ENCODE peak calls at places on chromosomes 1 and 21, in seven cellular contexts. Z, E, Y, Q, J, F and T are unnamed samples. For H3K9me3, the result is how much of the 10 kb centered on the place peaks cover.

GRCh38 chr21:34807146-34807880 is 138.5 kb downstream of the CLIC6 start:
- DNase-seq in Z (no peak), E (peak), Y (no peak), Q (no peak), J (peak), F (no peak), T (no peak)

GRCh38 chr1:53454019-53454418 is 5.2 kb upstream of the DMRTB1 start:
- DNase-seq in Z (no peak), E (peak), Y (no peak), Q (no peak), J (no peak), F (no peak), T (no peak)

GRCh38 chr1:61270761-61271411 is 188.5 kb downstream of the NFIA start:
- DNase-seq in Z (no peak), E (no peak), Y (no peak), Q (no peak), J (no peak), F (no peak), T (no peak)

GRCh38 chr1:64212023-64212422 is 8.6 kb downstream of the UBE2U start:
- DNase-seq in Z (no peak), E (no peak), Y (no peak), Q (no peak), J (no peak), F (no peak), T (no peak)

GRCh38 chr1:39733161-39733560 is 5.5 kb upstream of the PPIE start:
- DNase-seq in Z (no peak), E (no peak), Y (no peak), Q (peak), J (no peak), F (no peak), T (no peak)

GRCh38 chr1:52633291-52633754 is 355 bp downstream of the SHISAL2A start:
- DNase-seq in Z (no peak), E (peak), Y (no peak), Q (no peak), J (no peak), F (no peak), T (peak)

GRCh38 chr1:59788825-59789224 is 25.9 kb upstream of the HOOK1 start:
- DNase-seq in Z (no peak), E (no peak), Y (no peak), Q (no peak), J (no peak), F (no peak), T (no peak)

GRCh38 chr1:106620521-106620954 is 435.9 kb upstream of the PRMT6 start:
- DNase-seq in Z (no peak), E (peak), Y (no peak), Q (no peak), J (no peak), F (no peak), T (no peak)

GRCh38 chr1:24316659-24317058 is 2.5 kb upstream of the GRHL3 start:
- DNase-seq in Z (no peak), E (no peak), Y (no peak), Q (no peak), J (no peak), F (no peak), T (no peak)

GRCh38 chr21:40714516-40714915 is 132.4 kb downstream of the DSCAM start:
- DNase-seq in Z (no peak), E (no peak), Y (no peak), Q (no peak), J (no peak), F (no peak), T (no peak)

GRCh38 chr1:209485167-209485566 is 98.3 kb upstream of the CAMK1G start:
- DNase-seq in Z (no peak), E (no peak), Y (no peak), Q (no peak), J (no peak), F (no peak), T (no peak)

GRCh38 chr1:184050631-184051030 is 899 bp upstream of the TSEN15 start:
- DNase-seq in Z (no peak), E (no peak), Y (no peak), Q (no peak), J (no peak), F (no peak), T (peak)

GRCh38 chr21:29232601-29233541 is 65.9 kb upstream of the BACH1 start:
- DNase-seq in Z (no peak), E (no peak), Y (no peak), Q (no peak), J (no peak), F (no peak), T (peak)

GRCh38 chr1:213564215-213564659 is 423.5 kb upstream of the PROX1 start:
- DNase-seq in Z (no peak), E (peak), Y (no peak), Q (peak), J (no peak), F (no peak), T (no peak)

GRCh38 chr1:202061055-202061454 is 50.7 kb downstream of the ELF3 start:
- DNase-seq in Z (no peak), E (no peak), Y (no peak), Q (no peak), J (no peak), F (no peak), T (no peak)

GRCh38 chr1:27807385-27807784 is 23.2 kb upstream of the PPP1R8 start:
- DNase-seq in Z (no peak), E (no peak), Y (no peak), Q (no peak), J (no peak), F (no peak), T (no peak)

GRCh38 chr1:227899820-227900449 is 47.8 kb downstream of the WNT9A start:
- DNase-seq in Z (no peak), E (peak), Y (no peak), Q (no peak), J (no peak), F (peak), T (no peak)

GRCh38 chr1:7387053-7387861 is 383.8 kb upstream of the VAMP3 start:
- DNase-seq in Z (peak), E (peak), Y (no peak), Q (no peak), J (no peak), F (no peak), T (no peak)

GRCh38 chr1:147676306-147677085 is 6.2 kb upstream of the ACP6 start:
- DNase-seq in Z (no peak), E (no peak), Y (no peak), Q (no peak), J (peak), F (no peak), T (peak)

GRCh38 chr1:212637902-212638301 is 29.3 kb downstream of the ATF3 start:
- DNase-seq in Z (no peak), E (no peak), Y (no peak), Q (no peak), J (no peak), F (no peak), T (no peak)

GRCh38 chr1:111594128-111594693 is 25.4 kb upstream of the RAP1A start:
- DNase-seq in Z (no peak), E (no peak), Y (no peak), Q (no peak), J (no peak), F (no peak), T (no peak)

DNA sequence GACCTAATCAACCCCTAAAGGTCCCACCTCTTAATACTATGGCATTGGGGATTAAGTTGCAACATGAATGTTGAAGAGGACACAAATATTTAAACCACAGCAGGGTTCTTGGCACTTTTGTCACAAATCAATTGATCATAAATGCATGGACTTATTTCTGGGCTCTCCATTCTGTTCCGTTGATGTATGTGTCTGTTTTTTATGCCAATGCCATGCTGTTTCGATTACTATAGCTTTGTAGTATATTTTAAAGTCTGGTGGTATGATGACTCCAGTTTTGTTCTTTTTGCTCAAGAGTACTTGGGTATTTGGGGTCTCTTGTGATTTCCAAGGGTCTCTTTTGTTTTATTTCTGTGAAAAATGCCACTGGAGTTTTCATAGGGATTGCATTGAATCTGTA is 34.7 kb upstream of the PLA2G2A start:
- DNase-seq in Z (no peak), E (no peak), Y (no peak), Q (no peak), J (no peak), F (no peak), T (no peak)
- H3K9me3 ChIP-seq in Z (under half), E (under half), Y (under half), Q (under half), J (under half), F (under half), T (under half)

GRCh38 chr1:84598846-84599741 is 24.9 kb upstream of the CTBS start:
- DNase-seq in Z (no peak), E (no peak), Y (no peak), Q (no peak), J (no peak), F (no peak), T (no peak)
- H3K27ac ChIP-seq in Z (no peak), E (no peak), Y (peak), Q (no peak), J (no peak), F (no peak), T (no peak)

DNA sequence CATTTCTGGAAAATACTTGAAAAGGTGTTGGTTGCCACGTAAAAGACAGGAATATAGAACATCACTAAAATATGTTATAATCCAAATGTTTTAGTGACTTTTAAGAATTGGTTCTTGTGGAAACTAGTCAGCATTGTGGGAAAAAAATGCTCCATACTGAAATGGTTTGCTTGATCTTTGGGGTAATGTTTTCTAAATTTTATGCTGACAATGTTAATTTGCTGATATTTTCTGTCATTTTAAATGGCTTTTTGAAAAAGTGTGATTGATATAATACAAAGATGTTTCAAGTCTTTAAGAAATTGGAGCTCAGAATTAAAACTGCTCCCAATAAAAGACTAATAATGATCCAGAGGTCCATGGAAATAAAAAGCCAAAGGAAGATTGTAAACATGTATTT is 610.9 kb downstream of the ADGRL2 start:
- DNase-seq in Z (no peak), E (no peak), Y (no peak), Q (no peak), J (no peak), F (no peak), T (no peak)
- H3K4me3 ChIP-seq in Z (no peak), E (no peak), Y (no peak), Q (no peak), J (no peak), F (no peak), T (no peak)

DNA sequence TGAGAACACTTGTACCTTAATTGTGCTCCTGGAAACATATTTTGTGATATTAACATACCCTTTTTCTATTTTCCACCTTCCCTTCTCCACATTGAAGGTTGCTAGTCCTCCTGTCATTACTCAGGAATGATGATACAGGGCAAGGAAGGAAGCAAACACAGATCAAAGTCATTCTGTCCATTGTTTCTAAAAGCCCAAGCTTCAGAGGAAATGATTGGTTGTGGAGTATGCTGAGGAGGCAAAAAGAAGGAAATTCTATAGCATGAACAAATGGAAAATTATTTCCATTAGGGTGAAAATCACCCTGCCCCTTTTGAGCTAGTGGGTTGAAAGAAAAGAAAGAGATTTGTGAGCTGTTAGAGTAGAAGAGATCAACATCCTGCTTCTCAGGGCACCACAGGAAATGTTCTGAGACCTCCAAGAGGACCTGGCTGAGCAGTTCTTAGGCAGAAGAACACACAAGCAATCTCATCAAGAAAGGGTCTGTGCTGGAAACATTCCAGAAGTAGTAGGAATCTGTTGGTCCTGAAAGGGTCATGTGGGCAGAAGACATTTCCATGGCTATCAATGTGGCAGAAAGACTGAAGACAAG is 29.0 kb upstream of the PRRX1 start:
- DNase-seq in Z (no peak), E (no peak), Y (no peak), Q (no peak), J (no peak), F (no peak), T (no peak)
- H3K9me3 ChIP-seq in Z (under half), E (under half), Y (under half), Q (under half), J (under half), F (under half), T (under half)

GRCh38 chr1:67214420-67215174 is 48.3 kb downstream of the IL23R start:
- DNase-seq in Z (no peak), E (peak), Y (no peak), Q (peak), J (no peak), F (no peak), T (peak)
- H3K27ac ChIP-seq in Z (no peak), E (no peak), Y (no peak), Q (no peak), J (no peak), F (no peak), T (no peak)

DNA sequence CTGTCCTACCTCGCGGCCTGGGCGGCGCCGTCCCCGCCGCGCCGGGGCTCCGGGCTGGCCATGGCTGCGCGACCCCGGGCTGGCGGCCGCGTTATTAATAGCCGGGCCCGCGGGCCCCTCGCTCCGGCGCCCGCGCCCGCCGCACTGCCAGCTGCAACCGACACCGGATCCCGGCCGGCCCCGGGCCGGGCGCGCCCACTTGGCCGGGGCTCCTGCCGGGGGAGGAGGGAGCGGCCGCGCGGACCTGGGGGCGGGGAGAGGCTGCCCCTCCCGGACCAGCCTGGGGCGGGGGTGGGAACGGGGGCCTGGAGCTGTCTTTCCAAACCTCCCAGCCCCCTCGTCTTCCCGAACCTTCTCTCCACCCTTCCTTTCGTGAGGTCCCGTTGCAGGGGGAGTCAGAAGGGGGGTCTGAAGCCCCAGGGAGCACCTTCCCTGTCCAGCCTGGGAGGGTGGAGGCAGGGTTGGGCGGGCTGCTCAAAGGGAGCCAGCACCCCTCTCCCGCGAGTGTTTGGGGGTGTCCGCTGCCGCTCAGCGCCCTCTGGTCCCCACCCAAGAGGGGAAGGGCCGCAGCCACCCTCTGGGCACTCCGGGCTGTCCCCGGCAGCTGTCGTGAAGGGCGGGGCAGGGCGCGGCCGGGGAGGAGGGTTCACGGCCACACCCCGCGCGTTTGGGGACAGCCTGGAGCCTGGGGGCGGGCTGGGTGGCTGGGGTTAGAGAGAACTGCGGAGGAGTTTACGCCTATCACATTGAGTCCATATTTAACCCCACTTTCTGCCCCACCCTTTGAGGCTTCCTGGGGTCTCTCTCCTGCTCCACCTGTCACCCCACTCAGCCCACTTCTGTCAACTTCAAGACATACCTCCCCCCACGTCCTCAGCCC is at the start of gene SYNC:
- DNase-seq in Z (no peak), E (peak), Y (peak), Q (no peak), J (peak), F (peak), T (peak)
- H3K4me3 ChIP-seq in Z (peak), E (peak), Y (peak), Q (peak), J (peak), F (peak), T (peak)